ENCODE peak calls at places on chromosome 16, in ten cellular contexts. H, O, I, N, V, L, M, G, X and Y are unnamed samples.

GRCh38 chr16:53703590-53704444 is at the start of the genes FTO and RPGRIP1L:
- DNase-seq in G (peak; percentile 99), L (peak; percentile 89), H (peak; percentile 99), X (peak; percentile 100), M (peak; percentile 100), I (peak; percentile 99), O (peak; percentile 98), N (peak; percentile 81), V (peak; percentile 100), Y (peak; percentile 94)

GRCh38 chr16:71258371-71258770 is 27.8 kb upstream of the HYDIN start:
- DNase-seq in H (no peak), L (no peak), I (no peak), N (no peak), O (no peak), V (no peak), X (no peak), G (no peak), M (no peak), Y (no peak)

GRCh38 chr16:4535627-4536108 is 2.9 kb downstream of the CDIP1 start:
- DNase-seq in I (no peak), N (no peak), G (no peak), L (no peak), H (no peak), O (no peak), V (no peak), M (no peak), X (no peak), Y (no peak)

GRCh38 chr16:47695746-47696145 is 234.6 kb downstream of the PHKB start:
- DNase-seq in M (no peak), I (no peak), G (no peak), O (no peak), N (no peak), V (no peak), X (no peak), H (no peak), L (no peak), Y (no peak)

GRCh38 chr16:19114359-19115147 is 789 bp downstream of the ITPRIPL2 start:
- DNase-seq in G (peak; percentile 65), I (peak; percentile 71), H (peak; percentile 78), M (peak; percentile 56), V (peak; percentile 59), O (peak; percentile 51), N (no peak), X (peak; percentile 72), L (no peak), Y (peak; percentile 78)

GRCh38 chr16:8194795-8195194 is 395.5 kb downstream of the TMEM114 start:
- DNase-seq in V (no peak), H (no peak), N (no peak), G (no peak), X (no peak), O (no peak), L (no peak), I (no peak), M (peak; percentile 10), Y (no peak)

GRCh38 chr16:89922884-89923639 is at the start of gene TUBB3:
- DNase-seq in X (peak; percentile 63), M (peak; percentile 85), N (no peak), I (no peak), V (peak; percentile 46), O (no peak), L (no peak), H (no peak), G (peak; percentile 77), Y (peak; percentile 91)

GRCh38 chr16:17803625-17804410 is 333.1 kb upstream of the XYLT1 start:
- DNase-seq in L (no peak), I (no peak), O (no peak), G (peak; percentile 93), V (no peak), N (no peak), H (no peak), X (no peak), M (no peak), Y (no peak)

GRCh38 chr16:18832021-18832420 is 30.7 kb upstream of the ARL6IP1 start:
- DNase-seq in L (no peak), H (no peak), N (no peak), O (no peak), X (no peak), I (no peak), G (no peak), V (no peak), M (no peak), Y (no peak)

GRCh38 chr16:89442990-89443726 is 47.2 kb downstream of the ANKRD11 start:
- DNase-seq in X (peak; percentile 82), N (no peak), O (no peak), M (no peak), V (peak; percentile 74), G (peak; percentile 77), L (no peak), I (no peak), H (peak; percentile 76), Y (no peak)

GRCh38 chr16:89531821-89532526 is 23.8 kb downstream of the SPG7 start:
- DNase-seq in H (no peak), I (no peak), O (no peak), M (no peak), L (no peak), V (no peak), X (no peak), N (no peak), G (no peak), Y (no peak)

GRCh38 chr16:89045181-89045815 is 48.4 kb upstream of the ACSF3 start:
- DNase-seq in X (no peak), G (no peak), N (no peak), H (no peak), M (no peak), O (peak; percentile 29), I (no peak), L (no peak), V (no peak), Y (no peak)

GRCh38 chr16:11978080-11978479 is 1.5 kb downstream of the SNX29 start:
- DNase-seq in I (no peak), G (peak; percentile 11), O (no peak), M (no peak), X (no peak), N (no peak), V (no peak), L (no peak), H (no peak), Y (no peak)

DNA sequence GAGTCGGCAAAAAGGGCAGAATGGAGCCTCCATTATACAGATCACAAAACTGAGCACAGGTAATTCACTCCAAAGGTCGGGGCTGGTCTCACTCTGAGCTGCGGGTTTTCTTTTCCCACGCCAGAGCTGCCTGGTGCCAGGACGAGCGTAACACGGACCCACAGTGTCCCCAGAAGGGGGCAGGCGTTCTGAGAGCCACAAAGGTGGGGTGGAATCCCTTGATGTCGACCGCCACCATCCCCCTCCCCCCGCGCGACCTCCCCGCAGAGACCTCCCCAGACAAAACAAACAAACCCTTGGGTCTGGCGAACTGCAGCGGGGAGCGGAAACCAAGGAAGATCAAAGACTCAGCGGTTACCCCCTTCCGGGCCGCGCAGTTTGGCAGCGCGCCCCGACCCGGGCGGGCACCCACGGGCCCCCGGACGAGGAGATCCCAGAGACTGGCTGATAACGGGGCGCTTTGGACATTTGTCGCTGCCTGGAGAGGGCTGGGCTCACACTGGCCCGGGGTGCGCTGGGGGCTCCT is 793 bp upstream of the NKD1 start:
- DNase-seq in X (peak; percentile 57), L (peak; percentile 77), H (peak; percentile 54), I (no peak), M (peak; percentile 62), G (no peak), N (no peak), V (no peak), O (no peak), Y (peak; percentile 72)
- TF ChIP-seq CTCF in X (no peak), L (no peak), H (no peak), I (no peak), M (no peak), G (no peak), N (no peak), V (no peak), O (peak; percentile 52), Y (peak; percentile 39)

DNA sequence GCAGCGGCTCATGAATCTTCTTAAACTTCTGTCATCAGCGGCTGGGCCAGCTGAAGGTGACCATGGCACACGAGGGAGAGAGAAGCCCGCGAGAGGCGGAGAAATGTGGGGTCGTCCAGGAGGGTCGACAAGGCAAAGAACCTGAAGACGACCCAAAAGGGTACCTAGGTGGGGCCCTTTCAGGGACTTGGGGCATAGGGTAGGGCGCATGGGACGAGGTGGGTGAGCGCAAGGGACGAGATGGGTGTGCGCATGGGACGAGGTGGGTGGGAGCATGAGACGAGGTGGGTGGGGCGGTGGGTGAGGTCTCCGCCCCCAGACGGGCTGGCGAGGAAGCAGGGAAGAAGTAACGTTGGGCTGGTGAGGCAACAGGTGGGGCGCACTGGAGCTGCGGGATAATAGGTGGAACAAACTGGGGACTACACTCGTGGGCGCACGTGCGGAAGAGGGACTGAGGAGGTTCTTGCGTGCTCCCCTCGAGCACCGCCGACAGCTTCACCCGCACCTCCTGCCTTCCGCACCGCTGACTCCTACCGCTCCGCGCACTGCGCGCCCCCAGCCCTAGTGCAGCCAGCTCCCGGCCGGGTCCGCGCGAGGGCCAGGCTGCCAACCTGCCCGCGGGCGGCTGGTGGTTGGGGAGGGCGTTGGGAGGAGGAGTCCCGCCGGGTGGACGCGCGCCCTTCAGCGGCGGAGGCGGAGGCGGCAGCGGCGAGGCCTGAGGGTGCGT is 23.2 kb upstream of the CRYM start:
- DNase-seq in M (peak; percentile 68), I (peak; percentile 70), L (no peak), O (no peak), X (peak; percentile 93), G (peak; percentile 63), V (peak; percentile 73), H (peak; percentile 67), N (no peak), Y (peak; percentile 89)
- TF ChIP-seq CTCF in M (no peak), I (no peak), L (no peak), O (no peak), X (no peak), G (peak; percentile 41), V (no peak), H (no peak), N (no peak), Y (peak; percentile 19)

GRCh38 chr16:58107228-58107627 is 22.0 kb downstream of the CFAP20 start:
- DNase-seq in N (no peak), V (no peak), G (no peak), X (no peak), M (no peak), I (no peak), O (no peak), H (no peak), L (no peak), Y (no peak)
- TF ChIP-seq CTCF in N (no peak), V (no peak), G (peak; percentile 30), X (no peak), M (no peak), I (no peak), O (no peak), H (no peak), L (no peak), Y (no peak)

DNA sequence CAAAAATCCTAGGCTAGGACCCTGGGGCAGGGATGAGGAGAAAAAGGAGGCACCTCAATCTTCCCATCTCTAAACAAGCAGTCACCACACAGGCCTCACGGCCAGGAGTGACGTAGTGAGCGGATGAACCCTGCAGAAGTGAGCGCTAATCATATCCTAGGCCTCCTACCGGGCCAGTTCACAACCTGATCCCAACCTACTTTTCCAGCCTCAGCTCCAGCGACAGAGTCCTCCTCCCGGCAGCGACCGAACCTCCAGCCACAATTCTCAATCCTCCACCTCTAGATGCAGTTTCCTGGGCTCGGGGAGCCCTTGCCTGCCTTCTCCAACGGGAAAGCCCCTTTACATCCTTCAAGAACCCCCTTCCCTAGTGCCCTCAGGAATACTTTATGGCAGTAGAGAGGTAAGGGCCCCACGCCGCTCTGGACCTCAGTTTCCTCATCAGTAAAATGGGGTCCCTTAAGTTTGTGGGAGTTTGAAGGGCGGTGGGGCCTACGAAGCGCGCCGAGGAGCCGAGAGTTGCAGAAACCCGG is 1.4 kb downstream of the ZNF668 start:
- DNase-seq in X (peak; percentile 46), L (no peak), H (peak; percentile 62), G (peak; percentile 42), M (no peak), O (no peak), N (no peak), V (no peak), I (no peak), Y (peak; percentile 70)
- TF ChIP-seq CTCF in X (no peak), L (no peak), H (no peak), G (no peak), M (no peak), O (no peak), N (no peak), V (no peak), I (no peak), Y (no peak)